ENCODE peak calls at places on chromosomes 1 and 21, in eight cellular contexts. One of them, this sample, is unnamed.

GRCh38 chr1:43774359-43774758 is 67.0 kb downstream of the ST3GAL3 start:
- DNase-seq in SW480: no peak
- DNase-seq in AG08396: peak; percentile 43
- DNase-seq in T follicular helper cell: no peak
- DNase-seq in activated CD8-positive, alpha-beta memory T cell treated with anti-CD3 and anti-CD28 coated beads, Interleukin-2, amount 10 ng/mL, durations not matched to agents 7 days and 5 days: no peak
- DNase-seq in HFF-Myc: no peak
- DNase-seq in uterus: no peak
- DNase-seq in lower lobe of right lung: no peak
- DNase-seq in this sample: peak; percentile 82

GRCh38 chr21:44293551-44294231 is 6.2 kb upstream of the PFKL start:
- DNase-seq in SW480: no peak
- DNase-seq in AG08396: no peak
- DNase-seq in T follicular helper cell: no peak
- DNase-seq in activated CD8-positive, alpha-beta memory T cell treated with anti-CD3 and anti-CD28 coated beads, Interleukin-2, amount 10 ng/mL, durations not matched to agents 7 days and 5 days: no peak
- DNase-seq in HFF-Myc: no peak
- DNase-seq in uterus: no peak
- DNase-seq in lower lobe of right lung: no peak
- DNase-seq in this sample: no peak

GRCh38 chr1:181100015-181100905 is 11.8 kb downstream of the IER5 start:
- DNase-seq in SW480: no peak
- DNase-seq in AG08396: no peak
- DNase-seq in T follicular helper cell: no peak
- DNase-seq in activated CD8-positive, alpha-beta memory T cell treated with anti-CD3 and anti-CD28 coated beads, Interleukin-2, amount 10 ng/mL, durations not matched to agents 7 days and 5 days: no peak
- DNase-seq in HFF-Myc: no peak
- DNase-seq in uterus: no peak
- DNase-seq in lower lobe of right lung: no peak
- DNase-seq in this sample: peak; percentile 74

GRCh38 chr1:78691995-78692747 is 42.5 kb downstream of the IFI44 start:
- DNase-seq in SW480: no peak
- DNase-seq in AG08396: no peak
- DNase-seq in T follicular helper cell: no peak
- DNase-seq in activated CD8-positive, alpha-beta memory T cell treated with anti-CD3 and anti-CD28 coated beads, Interleukin-2, amount 10 ng/mL, durations not matched to agents 7 days and 5 days: no peak
- DNase-seq in HFF-Myc: no peak
- DNase-seq in uterus: no peak
- DNase-seq in lower lobe of right lung: no peak
- DNase-seq in this sample: peak; percentile 95

GRCh38 chr1:1175221-1176062 is 1.8 kb downstream of the TTLL10 start:
- DNase-seq in SW480: no peak
- DNase-seq in AG08396: no peak
- DNase-seq in T follicular helper cell: no peak
- DNase-seq in activated CD8-positive, alpha-beta memory T cell treated with anti-CD3 and anti-CD28 coated beads, Interleukin-2, amount 10 ng/mL, durations not matched to agents 7 days and 5 days: no peak
- DNase-seq in HFF-Myc: no peak
- DNase-seq in uterus: no peak
- DNase-seq in lower lobe of right lung: no peak
- DNase-seq in this sample: no peak

GRCh38 chr21:41365377-41366107 is 3.7 kb downstream of the MX2 start:
- DNase-seq in SW480: no peak
- DNase-seq in AG08396: no peak
- DNase-seq in T follicular helper cell: no peak
- DNase-seq in activated CD8-positive, alpha-beta memory T cell treated with anti-CD3 and anti-CD28 coated beads, Interleukin-2, amount 10 ng/mL, durations not matched to agents 7 days and 5 days: no peak
- DNase-seq in HFF-Myc: no peak
- DNase-seq in uterus: no peak
- DNase-seq in lower lobe of right lung: no peak
- DNase-seq in this sample: no peak

GRCh38 chr1:170415734-170416372 is 116.1 kb upstream of the GORAB start:
- DNase-seq in SW480: no peak
- DNase-seq in AG08396: no peak
- DNase-seq in T follicular helper cell: no peak
- DNase-seq in activated CD8-positive, alpha-beta memory T cell treated with anti-CD3 and anti-CD28 coated beads, Interleukin-2, amount 10 ng/mL, durations not matched to agents 7 days and 5 days: no peak
- DNase-seq in HFF-Myc: peak; percentile 31
- DNase-seq in uterus: no peak
- DNase-seq in lower lobe of right lung: no peak
- DNase-seq in this sample: no peak

GRCh38 chr1:212433577-212434462 is 1.1 kb downstream of the NENF start:
- DNase-seq in SW480: no peak
- DNase-seq in AG08396: no peak
- DNase-seq in T follicular helper cell: no peak
- DNase-seq in activated CD8-positive, alpha-beta memory T cell treated with anti-CD3 and anti-CD28 coated beads, Interleukin-2, amount 10 ng/mL, durations not matched to agents 7 days and 5 days: no peak
- DNase-seq in HFF-Myc: no peak
- DNase-seq in uterus: peak; percentile 36
- DNase-seq in lower lobe of right lung: no peak
- DNase-seq in this sample: no peak

GRCh38 chr1:61680500-61680899 is 44.4 kb downstream of the TM2D1 start:
- DNase-seq in SW480: no peak
- DNase-seq in AG08396: no peak
- DNase-seq in T follicular helper cell: no peak
- DNase-seq in activated CD8-positive, alpha-beta memory T cell treated with anti-CD3 and anti-CD28 coated beads, Interleukin-2, amount 10 ng/mL, durations not matched to agents 7 days and 5 days: no peak
- DNase-seq in HFF-Myc: no peak
- DNase-seq in uterus: no peak
- DNase-seq in lower lobe of right lung: no peak
- DNase-seq in this sample: no peak

GRCh38 chr21:33308586-33309490 is 15.9 kb upstream of the IFNAR1 start:
- DNase-seq in SW480: peak; percentile 31
- DNase-seq in AG08396: no peak
- DNase-seq in T follicular helper cell: peak; percentile 12
- DNase-seq in activated CD8-positive, alpha-beta memory T cell treated with anti-CD3 and anti-CD28 coated beads, Interleukin-2, amount 10 ng/mL, durations not matched to agents 7 days and 5 days: no peak
- DNase-seq in HFF-Myc: peak; percentile 77
- DNase-seq in uterus: no peak
- DNase-seq in lower lobe of right lung: no peak
- DNase-seq in this sample: no peak

GRCh38 chr1:59089922-59090457 is 206.9 kb upstream of the FGGY start:
- DNase-seq in SW480: no peak
- DNase-seq in AG08396: no peak
- DNase-seq in T follicular helper cell: no peak
- DNase-seq in activated CD8-positive, alpha-beta memory T cell treated with anti-CD3 and anti-CD28 coated beads, Interleukin-2, amount 10 ng/mL, durations not matched to agents 7 days and 5 days: no peak
- DNase-seq in HFF-Myc: no peak
- DNase-seq in uterus: no peak
- DNase-seq in lower lobe of right lung: no peak
- DNase-seq in this sample: peak; percentile 38

GRCh38 chr1:47796626-47797025 is 200.6 kb downstream of the TRABD2B start:
- DNase-seq in SW480: no peak
- DNase-seq in AG08396: no peak
- DNase-seq in T follicular helper cell: no peak
- DNase-seq in activated CD8-positive, alpha-beta memory T cell treated with anti-CD3 and anti-CD28 coated beads, Interleukin-2, amount 10 ng/mL, durations not matched to agents 7 days and 5 days: no peak
- DNase-seq in HFF-Myc: no peak
- DNase-seq in uterus: no peak
- DNase-seq in lower lobe of right lung: no peak
- DNase-seq in this sample: peak; percentile 92

GRCh38 chr1:94239796-94240195 is 2.4 kb upstream of the ARHGAP29 start:
- DNase-seq in SW480: no peak
- DNase-seq in AG08396: no peak
- DNase-seq in T follicular helper cell: no peak
- DNase-seq in activated CD8-positive, alpha-beta memory T cell treated with anti-CD3 and anti-CD28 coated beads, Interleukin-2, amount 10 ng/mL, durations not matched to agents 7 days and 5 days: no peak
- DNase-seq in HFF-Myc: no peak
- DNase-seq in uterus: no peak
- DNase-seq in lower lobe of right lung: no peak
- DNase-seq in this sample: no peak

GRCh38 chr1:169117599-169117998 is 11.1 kb downstream of the ATP1B1 start:
- DNase-seq in SW480: no peak
- DNase-seq in AG08396: no peak
- DNase-seq in T follicular helper cell: no peak
- DNase-seq in activated CD8-positive, alpha-beta memory T cell treated with anti-CD3 and anti-CD28 coated beads, Interleukin-2, amount 10 ng/mL, durations not matched to agents 7 days and 5 days: no peak
- DNase-seq in HFF-Myc: no peak
- DNase-seq in uterus: no peak
- DNase-seq in lower lobe of right lung: no peak
- DNase-seq in this sample: no peak

GRCh38 chr21:22904385-22904784 is 1906.2 kb downstream of the NCAM2 start:
- DNase-seq in SW480: no peak
- DNase-seq in AG08396: no peak
- DNase-seq in T follicular helper cell: no peak
- DNase-seq in activated CD8-positive, alpha-beta memory T cell treated with anti-CD3 and anti-CD28 coated beads, Interleukin-2, amount 10 ng/mL, durations not matched to agents 7 days and 5 days: no peak
- DNase-seq in HFF-Myc: no peak
- DNase-seq in uterus: no peak
- DNase-seq in lower lobe of right lung: no peak
- DNase-seq in this sample: no peak

GRCh38 chr1:71307451-71307850 is 226.6 kb upstream of the ZRANB2 start:
- DNase-seq in SW480: peak; percentile 9
- DNase-seq in AG08396: no peak
- DNase-seq in T follicular helper cell: no peak
- DNase-seq in activated CD8-positive, alpha-beta memory T cell treated with anti-CD3 and anti-CD28 coated beads, Interleukin-2, amount 10 ng/mL, durations not matched to agents 7 days and 5 days: no peak
- DNase-seq in HFF-Myc: peak; percentile 89
- DNase-seq in uterus: no peak
- DNase-seq in lower lobe of right lung: no peak
- DNase-seq in this sample: peak; percentile 71

GRCh38 chr1:230620666-230621065 is 21.6 kb upstream of the COG2 start:
- DNase-seq in SW480: no peak
- DNase-seq in AG08396: no peak
- DNase-seq in T follicular helper cell: no peak
- DNase-seq in activated CD8-positive, alpha-beta memory T cell treated with anti-CD3 and anti-CD28 coated beads, Interleukin-2, amount 10 ng/mL, durations not matched to agents 7 days and 5 days: no peak
- DNase-seq in HFF-Myc: no peak
- DNase-seq in uterus: no peak
- DNase-seq in lower lobe of right lung: no peak
- DNase-seq in this sample: no peak

GRCh38 chr1:76337777-76338176 is 263.2 kb downstream of the ST6GALNAC3 start:
- DNase-seq in SW480: no peak
- DNase-seq in AG08396: no peak
- DNase-seq in T follicular helper cell: no peak
- DNase-seq in activated CD8-positive, alpha-beta memory T cell treated with anti-CD3 and anti-CD28 coated beads, Interleukin-2, amount 10 ng/mL, durations not matched to agents 7 days and 5 days: no peak
- DNase-seq in HFF-Myc: no peak
- DNase-seq in uterus: no peak
- DNase-seq in lower lobe of right lung: no peak
- DNase-seq in this sample: no peak

GRCh38 chr21:16040601-16041000 is 310.8 kb downstream of the USP25 start:
- DNase-seq in SW480: no peak
- DNase-seq in AG08396: peak; percentile 13
- DNase-seq in T follicular helper cell: no peak
- DNase-seq in activated CD8-positive, alpha-beta memory T cell treated with anti-CD3 and anti-CD28 coated beads, Interleukin-2, amount 10 ng/mL, durations not matched to agents 7 days and 5 days: no peak
- DNase-seq in HFF-Myc: peak; percentile 22
- DNase-seq in uterus: no peak
- DNase-seq in lower lobe of right lung: no peak
- DNase-seq in this sample: peak; percentile 28

GRCh38 chr1:1033009-1033587 is 13.2 kb downstream of the AGRN start:
- DNase-seq in SW480: no peak
- DNase-seq in AG08396: peak; percentile 89
- DNase-seq in T follicular helper cell: peak; percentile 72
- DNase-seq in activated CD8-positive, alpha-beta memory T cell treated with anti-CD3 and anti-CD28 coated beads, Interleukin-2, amount 10 ng/mL, durations not matched to agents 7 days and 5 days: peak; percentile 94
- DNase-seq in HFF-Myc: peak; percentile 40
- DNase-seq in uterus: peak; percentile 68
- DNase-seq in lower lobe of right lung: peak; percentile 89
- DNase-seq in this sample: peak; percentile 74

GRCh38 chr1:42941640-42942330 is 16.9 kb downstream of the SLC2A1 start:
- DNase-seq in SW480: peak; percentile 85
- DNase-seq in AG08396: peak; percentile 84
- DNase-seq in T follicular helper cell: no peak
- DNase-seq in activated CD8-positive, alpha-beta memory T cell treated with anti-CD3 and anti-CD28 coated beads, Interleukin-2, amount 10 ng/mL, durations not matched to agents 7 days and 5 days: peak; percentile 67
- DNase-seq in HFF-Myc: peak; percentile 77
- DNase-seq in uterus: no peak
- DNase-seq in lower lobe of right lung: peak; percentile 84
- DNase-seq in this sample: peak; percentile 83

GRCh38 chr1:5660141-5660935 is 331.9 kb downstream of the NPHP4 start:
- DNase-seq in SW480: peak; percentile 87
- DNase-seq in AG08396: no peak
- DNase-seq in T follicular helper cell: no peak
- DNase-seq in activated CD8-positive, alpha-beta memory T cell treated with anti-CD3 and anti-CD28 coated beads, Interleukin-2, amount 10 ng/mL, durations not matched to agents 7 days and 5 days: no peak
- DNase-seq in HFF-Myc: no peak
- DNase-seq in uterus: no peak
- DNase-seq in lower lobe of right lung: no peak
- DNase-seq in this sample: peak; percentile 64

GRCh38 chr1:113579256-113580018 is 179.8 kb downstream of the PHTF1 start:
- DNase-seq in SW480: no peak
- DNase-seq in AG08396: no peak
- DNase-seq in T follicular helper cell: no peak
- DNase-seq in activated CD8-positive, alpha-beta memory T cell treated with anti-CD3 and anti-CD28 coated beads, Interleukin-2, amount 10 ng/mL, durations not matched to agents 7 days and 5 days: no peak
- DNase-seq in HFF-Myc: no peak
- DNase-seq in uterus: no peak
- DNase-seq in lower lobe of right lung: no peak
- DNase-seq in this sample: peak; percentile 10

GRCh38 chr21:18382141-18382540 is 21.4 kb downstream of the TMPRSS15 start:
- DNase-seq in SW480: no peak
- DNase-seq in AG08396: no peak
- DNase-seq in T follicular helper cell: no peak
- DNase-seq in activated CD8-positive, alpha-beta memory T cell treated with anti-CD3 and anti-CD28 coated beads, Interleukin-2, amount 10 ng/mL, durations not matched to agents 7 days and 5 days: no peak
- DNase-seq in HFF-Myc: no peak
- DNase-seq in uterus: no peak
- DNase-seq in lower lobe of right lung: no peak
- DNase-seq in this sample: no peak

GRCh38 chr1:225474986-225475820 is 47.4 kb upstream of the LBR start:
- DNase-seq in SW480: peak; percentile 56
- DNase-seq in AG08396: peak; percentile 90
- DNase-seq in T follicular helper cell: peak; percentile 42
- DNase-seq in activated CD8-positive, alpha-beta memory T cell treated with anti-CD3 and anti-CD28 coated beads, Interleukin-2, amount 10 ng/mL, durations not matched to agents 7 days and 5 days: peak; percentile 67
- DNase-seq in HFF-Myc: no peak
- DNase-seq in uterus: peak; percentile 59
- DNase-seq in lower lobe of right lung: peak; percentile 80
- DNase-seq in this sample: peak; percentile 26

GRCh38 chr1:88946845-88947244 is 45.6 kb downstream of the KYAT3 start:
- DNase-seq in SW480: no peak
- DNase-seq in AG08396: no peak
- DNase-seq in T follicular helper cell: no peak
- DNase-seq in activated CD8-positive, alpha-beta memory T cell treated with anti-CD3 and anti-CD28 coated beads, Interleukin-2, amount 10 ng/mL, durations not matched to agents 7 days and 5 days: no peak
- DNase-seq in HFF-Myc: no peak
- DNase-seq in uterus: no peak
- DNase-seq in lower lobe of right lung: no peak
- DNase-seq in this sample: peak; percentile 15

GRCh38 chr1:201357211-201357610 is 20.3 kb downstream of the TNNT2 start:
- DNase-seq in SW480: no peak
- DNase-seq in AG08396: no peak
- DNase-seq in T follicular helper cell: no peak
- DNase-seq in activated CD8-positive, alpha-beta memory T cell treated with anti-CD3 and anti-CD28 coated beads, Interleukin-2, amount 10 ng/mL, durations not matched to agents 7 days and 5 days: no peak
- DNase-seq in HFF-Myc: no peak
- DNase-seq in uterus: no peak
- DNase-seq in lower lobe of right lung: peak; percentile 31
- DNase-seq in this sample: no peak

GRCh38 chr1:30779294-30780071 is 21.9 kb upstream of the LAPTM5 start:
- DNase-seq in SW480: peak; percentile 74
- DNase-seq in AG08396: peak; percentile 81
- DNase-seq in T follicular helper cell: peak; percentile 82
- DNase-seq in activated CD8-positive, alpha-beta memory T cell treated with anti-CD3 and anti-CD28 coated beads, Interleukin-2, amount 10 ng/mL, durations not matched to agents 7 days and 5 days: peak; percentile 93
- DNase-seq in HFF-Myc: peak; percentile 49
- DNase-seq in uterus: peak; percentile 83
- DNase-seq in lower lobe of right lung: peak; percentile 89
- DNase-seq in this sample: peak; percentile 48

This sample was measured in bronchial epithelial cell.